ENCODE peak calls at places on chromosomes 1 and 21, in ten cellular contexts. D is AG04450, M is PC-3, K is type B pancreatic cell, Y is nephron progenitor cell, P is fibroblast of lung, H is cardiac fibroblast, C is heart left ventricle, J is fibroblast of pulmonary artery, T is hepatocyte. O is an unnamed sample.

GRCh38 chr1:154760469-154760933 is 109.6 kb downstream of the KCNN3 start:
- DNase-seq in K (peak), D (no peak), J (peak), H (no peak), M (peak), P (no peak), C (peak), Y (peak), T (peak), O (peak)

GRCh38 chr1:41319803-41320711 is 41.2 kb upstream of the FOXO6 start:
- DNase-seq in M (no peak), D (no peak), Y (no peak), J (no peak), T (no peak), P (no peak), K (no peak), C (peak), H (no peak), O (peak)

GRCh38 chr1:111030590-111030989 is 66.9 kb upstream of the LRIF1 start:
- DNase-seq in T (peak), D (peak), K (no peak), C (no peak), H (peak), P (peak), J (peak), Y (peak), M (peak), O (peak)

GRCh38 chr1:151893176-151893924 is 16.0 kb downstream of the THEM4 start:
- DNase-seq in T (no peak), M (no peak), P (no peak), Y (no peak), D (no peak), C (no peak), J (no peak), H (peak), K (no peak), O (no peak)

GRCh38 chr1:100292711-100293110 is 26.7 kb downstream of the RTCA start:
- DNase-seq in K (no peak), H (peak), C (no peak), P (peak), D (no peak), Y (no peak), M (no peak), T (no peak), J (peak), O (no peak)

GRCh38 chr21:35303085-35303484 is 254.0 kb upstream of the RUNX1 start:
- DNase-seq in Y (no peak), J (peak), P (peak), T (peak), K (no peak), H (peak), D (peak), C (no peak), M (peak), O (no peak)

GRCh38 chr1:230507671-230508407 is 81.7 kb upstream of the PGBD5 start:
- DNase-seq in K (no peak), T (no peak), H (peak), P (peak), C (peak), Y (no peak), J (peak), D (no peak), M (no peak), O (no peak)

GRCh38 chr1:212430955-212431394 is 1.7 kb upstream of the NENF start:
- DNase-seq in K (no peak), P (no peak), D (no peak), M (peak), T (peak), C (no peak), H (no peak), Y (no peak), J (peak), O (no peak)

GRCh38 chr1:156510709-156511108 is 10.1 kb upstream of the MEF2D start:
- DNase-seq in Y (no peak), P (peak), D (peak), C (peak), H (peak), M (no peak), K (no peak), J (peak), T (no peak), O (no peak)

GRCh38 chr1:226987179-226987536 is 47.1 kb downstream of the COQ8A start:
- DNase-seq in H (no peak), Y (no peak), T (no peak), D (no peak), P (no peak), C (no peak), K (no peak), J (no peak), M (no peak), O (no peak)

GRCh38 chr1:8816306-8816705 is 1.1 kb downstream of the RERE start:
- DNase-seq in H (peak), J (peak), K (no peak), M (peak), D (no peak), P (peak), C (no peak), Y (no peak), T (no peak), O (no peak)

GRCh38 chr1:40708750-40709099 is 17.2 kb downstream of the NFYC start:
- DNase-seq in C (no peak), H (peak), M (peak), J (peak), Y (peak), K (no peak), P (peak), T (peak), D (peak), O (no peak)

GRCh38 chr1:204074274-204075115 is 1.6 kb downstream of the SOX13 start:
- DNase-seq in K (no peak), Y (peak), D (no peak), C (peak), T (peak), M (peak), P (peak), H (peak), J (peak), O (peak)

GRCh38 chr1:95509989-95510388 is 276.0 kb downstream of the RWDD3 start:
- DNase-seq in H (no peak), P (no peak), Y (no peak), T (no peak), M (no peak), D (no peak), K (no peak), J (no peak), C (no peak), O (no peak)

GRCh38 chr1:53145942-53146708 is 3.7 kb upstream of the SLC1A7 start:
- DNase-seq in P (peak), M (peak), H (peak), Y (no peak), J (peak), C (peak), K (peak), D (peak), T (peak), O (no peak)

GRCh38 chr1:16387201-16388185 is 20.5 kb downstream of the SZRD1 start:
- DNase-seq in P (peak), K (no peak), J (peak), D (no peak), Y (no peak), H (peak), C (no peak), T (no peak), M (no peak), O (no peak)

GRCh38 chr1:208668991-208669390 is 424.8 kb upstream of the PLXNA2 start:
- DNase-seq in Y (peak), J (no peak), C (no peak), T (peak), P (no peak), D (no peak), K (no peak), H (no peak), M (peak), O (no peak)

GRCh38 chr21:45865106-45865835 is 116.3 kb upstream of the COL6A1 start:
- DNase-seq in H (peak), Y (no peak), T (no peak), K (no peak), J (peak), P (peak), D (peak), M (peak), C (no peak), O (no peak)

GRCh38 chr1:36856126-36856525 is 178.2 kb downstream of the GRIK3 start:
- DNase-seq in Y (peak), T (no peak), K (no peak), P (no peak), D (no peak), M (no peak), H (no peak), C (peak), J (no peak), O (no peak)

GRCh38 chr1:59520759-59521442 is 224.0 kb downstream of the FGGY start:
- DNase-seq in Y (no peak), K (no peak), T (peak), D (peak), M (no peak), H (peak), C (peak), J (peak), P (peak), O (no peak)

GRCh38 chr1:86997538-86997937 is 83.1 kb downstream of the HS2ST1 start:
- DNase-seq in D (no peak), Y (no peak), M (no peak), K (no peak), H (no peak), J (no peak), T (no peak), P (peak), C (no peak), O (no peak)

GRCh38 chr1:41547336-41547735 is 62.9 kb upstream of the EDN2 start:
- DNase-seq in D (no peak), M (no peak), Y (no peak), P (no peak), C (no peak), K (no peak), T (no peak), H (no peak), J (no peak), O (no peak)

GRCh38 chr1:8571200-8571984 is 246.0 kb downstream of the RERE start:
- DNase-seq in C (no peak), M (peak), P (peak), D (no peak), Y (no peak), K (no peak), H (peak), T (peak), J (peak), O (no peak)

GRCh38 chr1:158371188-158371953 is 17.7 kb downstream of the CD1E start:
- DNase-seq in J (no peak), M (no peak), C (no peak), D (no peak), Y (no peak), K (no peak), H (no peak), P (no peak), T (no peak), O (no peak)

GRCh38 chr1:10733967-10734366 is 62.5 kb downstream of the CASZ1 start:
- DNase-seq in M (no peak), Y (no peak), H (no peak), D (no peak), J (no peak), C (no peak), T (no peak), K (no peak), P (no peak), O (no peak)

GRCh38 chr21:25997788-25998611 is 172.6 kb downstream of the APP start:
- DNase-seq in H (no peak), T (peak), M (peak), Y (no peak), J (peak), P (no peak), C (no peak), K (no peak), D (no peak), O (no peak)

GRCh38 chr1:38873027-38873969 is at the start of gene MYCBP:
- DNase-seq in D (peak), C (peak), T (peak), Y (peak), H (peak), K (peak), M (peak), J (peak), P (peak), O (peak)

GRCh38 chr1:22959545-22960360 is 12.9 kb downstream of the LACTBL1 start:
- DNase-seq in K (peak), T (no peak), M (no peak), J (no peak), Y (no peak), C (no peak), D (no peak), P (no peak), H (no peak), O (no peak)
- TF ChIP-seq CTCF in K (no peak), T (no peak), M (no peak), J (no peak), Y (no peak), C (no peak), D (no peak), P (no peak), H (no peak), O (no peak)

DNA sequence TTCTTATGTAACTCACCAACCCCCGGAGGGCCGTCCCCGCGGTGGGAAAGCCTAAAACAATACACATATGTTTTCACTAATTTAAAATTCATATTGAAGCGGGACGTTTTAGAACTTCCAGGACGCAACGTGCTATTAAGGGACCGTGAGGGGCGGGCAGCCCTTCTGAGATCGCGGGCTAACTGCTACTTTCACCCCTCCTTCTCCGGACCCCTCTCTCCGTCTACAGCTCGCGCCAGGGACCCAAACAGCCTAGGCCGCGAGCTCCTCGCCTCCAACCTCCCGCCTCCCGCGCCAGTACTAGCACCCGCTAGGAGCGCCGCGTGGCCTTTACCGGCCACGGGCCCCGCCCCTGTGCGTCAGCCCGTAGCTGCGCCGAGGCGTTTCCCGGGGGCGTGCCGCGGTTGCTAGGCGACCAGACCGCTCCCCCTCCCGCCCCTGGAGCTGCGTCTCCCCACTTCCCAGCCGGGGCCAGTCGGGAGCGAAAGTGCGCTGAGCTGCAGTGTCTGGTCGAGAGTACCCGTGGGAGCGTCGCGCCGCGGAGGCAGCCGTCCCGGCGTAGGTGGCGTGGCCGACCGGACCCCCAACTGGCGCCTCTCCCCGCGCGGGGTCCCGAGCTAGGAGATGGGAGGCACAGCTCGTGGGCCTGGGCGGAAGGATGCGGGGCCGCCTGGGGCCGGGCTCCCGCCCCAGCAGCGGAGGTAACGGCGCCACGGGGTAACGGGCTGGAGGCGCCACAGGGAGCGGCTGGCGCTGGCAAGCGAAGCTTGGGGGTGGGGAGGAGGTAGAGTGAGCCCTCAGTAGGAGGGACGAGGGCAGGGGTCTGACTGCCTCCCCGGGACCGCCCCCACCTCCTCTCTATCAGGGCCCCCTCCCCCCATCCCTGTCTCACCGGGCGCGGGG is at the start of gene DYRK3:
- DNase-seq in K (peak), P (peak), T (peak), H (peak), J (peak), D (peak), Y (peak), C (peak), M (peak), O (peak)
- TF ChIP-seq CTCF in K (no peak), P (no peak), T (no peak), H (no peak), J (no peak), D (no peak), Y (no peak), C (peak), M (no peak), O (no peak)

GRCh38 chr1:235259133-235259778 is 68.7 kb downstream of the ARID4B start:
- DNase-seq in J (no peak), D (no peak), H (no peak), C (no peak), P (no peak), T (no peak), K (no peak), M (no peak), Y (no peak), O (no peak)
- TF ChIP-seq CTCF in J (no peak), D (no peak), H (no peak), C (no peak), P (no peak), T (no peak), K (no peak), M (no peak), Y (no peak), O (no peak)

GRCh38 chr1:220564216-220564615 is 36.3 kb downstream of the MARK1 start:
- DNase-seq in J (no peak), D (no peak), T (no peak), Y (no peak), P (no peak), M (no peak), K (no peak), C (no peak), H (peak), O (no peak)

GRCh38 chr1:220563564-220563963 is 35.6 kb downstream of the MARK1 start:
- DNase-seq in J (no peak), P (no peak), H (no peak), T (no peak), K (no peak), Y (no peak), M (no peak), D (no peak), C (no peak), O (no peak)

DNA sequence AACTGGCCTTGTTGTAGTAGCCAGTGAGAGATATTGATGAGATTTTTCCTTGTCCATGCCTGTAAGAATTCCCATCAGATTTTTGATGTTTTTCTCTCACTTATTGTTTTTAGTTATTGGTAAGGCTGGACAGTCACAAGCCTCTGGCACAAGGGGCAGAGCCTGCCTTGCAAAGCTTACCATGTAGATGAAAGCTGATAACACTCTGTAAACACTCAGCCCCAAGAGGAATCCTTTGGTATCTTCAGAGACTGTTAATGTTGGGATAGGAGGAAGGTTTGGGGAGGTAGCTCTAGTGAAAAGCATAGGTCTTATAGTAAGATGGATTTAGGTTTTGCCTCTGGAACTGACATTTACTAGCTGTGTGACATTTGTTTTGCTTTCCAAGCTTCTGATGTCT is 37.7 kb downstream of the MARK1 start:
- DNase-seq in D (no peak), J (no peak), K (no peak), Y (no peak), P (no peak), M (no peak), H (no peak), T (no peak), C (no peak), O (no peak)
- TF ChIP-seq CTCF in D (no peak), J (no peak), K (no peak), Y (no peak), P (no peak), M (no peak), H (no peak), T (no peak), C (no peak), O (no peak)

DNA sequence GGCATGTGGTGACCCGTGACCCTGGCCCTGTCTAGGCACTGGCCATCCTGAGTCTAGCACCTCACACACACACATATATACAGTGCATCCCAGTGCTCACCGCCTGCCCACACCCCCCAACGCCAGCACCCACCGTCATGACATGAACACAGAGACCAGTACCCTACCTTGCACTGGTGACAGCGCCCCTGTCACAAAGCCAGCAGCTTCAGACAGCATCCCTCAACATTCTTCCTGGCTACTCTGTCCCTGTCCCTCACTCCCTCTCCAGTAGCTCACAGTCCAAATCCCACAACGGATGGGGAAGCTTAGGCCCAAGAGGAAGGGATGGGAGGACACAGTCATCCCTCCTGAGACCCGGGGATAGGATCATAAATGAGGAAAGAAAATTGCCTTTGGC is 27.1 kb downstream of the AHDC1 start:
- DNase-seq in H (no peak), Y (no peak), D (no peak), T (no peak), P (no peak), J (no peak), C (peak), M (no peak), K (no peak), O (no peak)
- TF ChIP-seq CTCF in H (no peak), Y (no peak), D (no peak), T (no peak), P (no peak), J (no peak), C (no peak), M (no peak), K (no peak), O (no peak)

O was measured in glutamatergic neuron.